ENCODE peak calls at places on chromosome 17, in four cellular contexts. One of them, this sample, is unnamed.

GRCh38 chr17:37797206-37797605 is 52.3 kb upstream of the HNF1B start:
- DNase-seq in lower leg skin: no peak
- DNase-seq in BE2C: no peak
- DNase-seq in uterus: no peak
- DNase-seq in this sample: no peak

GRCh38 chr17:37177234-37177633 is 198.6 kb upstream of the C17orf78 start:
- DNase-seq in lower leg skin: no peak
- DNase-seq in uterus: no peak
- DNase-seq in BE2C: no peak
- DNase-seq in this sample: no peak

GRCh38 chr17:77233635-77234334 is 93.0 kb downstream of the SEC14L1 start:
- DNase-seq in uterus: peak
- DNase-seq in BE2C: peak
- DNase-seq in lower leg skin: no peak
- DNase-seq in this sample: no peak

GRCh38 chr17:4833941-4834501 is 881 bp downstream of the MINK1 start:
- DNase-seq in lower leg skin: no peak
- DNase-seq in uterus: no peak
- DNase-seq in BE2C: no peak
- DNase-seq in this sample: no peak

GRCh38 chr17:79433396-79433795 is 177.5 kb downstream of the RBFOX3 start:
- DNase-seq in lower leg skin: no peak
- DNase-seq in uterus: no peak
- DNase-seq in BE2C: no peak
- DNase-seq in this sample: no peak

GRCh38 chr17:37458805-37459204 is 30.9 kb upstream of the DUSP14 start:
- DNase-seq in lower leg skin: no peak
- DNase-seq in uterus: no peak
- DNase-seq in BE2C: no peak
- DNase-seq in this sample: no peak

GRCh38 chr17:59372138-59372751 is 40.8 kb downstream of the YPEL2 start:
- DNase-seq in lower leg skin: peak
- DNase-seq in BE2C: no peak
- DNase-seq in uterus: peak
- DNase-seq in this sample: no peak

GRCh38 chr17:20206591-20206990 is 197.4 kb downstream of the SPECC1 start:
- DNase-seq in BE2C: no peak
- DNase-seq in uterus: no peak
- DNase-seq in lower leg skin: no peak
- DNase-seq in this sample: no peak

GRCh38 chr17:27778193-27778592 is 22.1 kb downstream of the NOS2 start:
- DNase-seq in lower leg skin: no peak
- DNase-seq in uterus: no peak
- DNase-seq in BE2C: no peak
- DNase-seq in this sample: peak

GRCh38 chr17:37131064-37131463 is 182.3 kb downstream of the AATF start:
- DNase-seq in lower leg skin: no peak
- DNase-seq in uterus: no peak
- DNase-seq in BE2C: no peak
- DNase-seq in this sample: no peak

GRCh38 chr17:77962349-77962748 is 3.8 kb downstream of the TNRC6C start:
- DNase-seq in BE2C: no peak
- DNase-seq in lower leg skin: no peak
- DNase-seq in uterus: no peak
- DNase-seq in this sample: no peak

GRCh38 chr17:75694536-75694935 is 26.7 kb upstream of the ITGB4 start:
- DNase-seq in uterus: no peak
- DNase-seq in BE2C: no peak
- DNase-seq in lower leg skin: no peak
- DNase-seq in this sample: no peak

GRCh38 chr17:80261159-80261894 is 675 bp downstream of the RNF213 start:
- DNase-seq in BE2C: peak
- DNase-seq in uterus: peak
- DNase-seq in lower leg skin: peak
- DNase-seq in this sample: no peak

GRCh38 chr17:64384253-64385186 is 6.1 kb downstream of the PECAM1 start:
- DNase-seq in BE2C: no peak
- DNase-seq in lower leg skin: no peak
- DNase-seq in uterus: no peak
- DNase-seq in this sample: peak

GRCh38 chr17:76026714-76027158 is 370 bp downstream of the EVPL start:
- DNase-seq in BE2C: no peak
- DNase-seq in uterus: no peak
- DNase-seq in lower leg skin: no peak
- DNase-seq in this sample: no peak

GRCh38 chr17:46128453-46128852 is 64.8 kb downstream of the KANSL1 start:
- DNase-seq in lower leg skin: no peak
- DNase-seq in uterus: no peak
- DNase-seq in BE2C: no peak
- DNase-seq in this sample: no peak

GRCh38 chr17:55056530-55056929 is 88.0 kb downstream of the STXBP4 start:
- DNase-seq in lower leg skin: no peak
- DNase-seq in BE2C: peak
- DNase-seq in uterus: no peak
- DNase-seq in this sample: peak

GRCh38 chr17:20271016-20271610 is 196.2 kb downstream of the LGALS9B start:
- DNase-seq in lower leg skin: no peak
- DNase-seq in BE2C: no peak
- DNase-seq in uterus: no peak
- DNase-seq in this sample: no peak

GRCh38 chr17:596763-597644 is 117.6 kb downstream of the VPS53 start:
- DNase-seq in BE2C: no peak
- DNase-seq in lower leg skin: no peak
- DNase-seq in uterus: no peak
- DNase-seq in this sample: no peak

GRCh38 chr17:75619506-75620431 is 13.5 kb upstream of the SMIM5 start:
- DNase-seq in uterus: no peak
- DNase-seq in lower leg skin: no peak
- DNase-seq in BE2C: peak
- DNase-seq in this sample: no peak

GRCh38 chr17:74429604-74430384 is 2.1 kb upstream of the GPRC5C start:
- DNase-seq in BE2C: no peak
- DNase-seq in uterus: no peak
- DNase-seq in lower leg skin: peak
- DNase-seq in this sample: no peak

GRCh38 chr17:58468944-58469343 is 19.3 kb downstream of the HSF5 start:
- DNase-seq in uterus: no peak
- DNase-seq in BE2C: no peak
- DNase-seq in lower leg skin: no peak
- DNase-seq in this sample: no peak

GRCh38 chr17:33258291-33258690 is 34.8 kb downstream of the ASIC2 start:
- DNase-seq in BE2C: no peak
- DNase-seq in uterus: no peak
- DNase-seq in lower leg skin: no peak
- DNase-seq in this sample: no peak

GRCh38 chr17:80822700-80823410 is 168.8 kb upstream of the CHMP6 start:
- DNase-seq in lower leg skin: no peak
- DNase-seq in uterus: peak
- DNase-seq in BE2C: no peak
- DNase-seq in this sample: no peak

GRCh38 chr17:19935169-19935568 is 42.5 kb downstream of the AKAP10 start:
- DNase-seq in BE2C: no peak
- DNase-seq in uterus: no peak
- DNase-seq in lower leg skin: no peak
- DNase-seq in this sample: no peak

GRCh38 chr17:21304091-21304490 is 19.6 kb downstream of the MAP2K3 start:
- DNase-seq in uterus: no peak
- DNase-seq in BE2C: no peak
- DNase-seq in lower leg skin: no peak
- DNase-seq in this sample: no peak

GRCh38 chr17:57995076-57995956 is 7.3 kb upstream of the VEZF1 start:
- DNase-seq in BE2C: peak
- DNase-seq in uterus: peak
- DNase-seq in lower leg skin: peak
- DNase-seq in this sample: peak

GRCh38 chr17:30975042-30975820 is 4.4 kb downstream of the RNF135 start:
- DNase-seq in uterus: no peak
- DNase-seq in BE2C: no peak
- DNase-seq in lower leg skin: no peak
- DNase-seq in this sample: no peak

GRCh38 chr17:80992077-80992947 is 671 bp downstream of the CHMP6 start:
- DNase-seq in BE2C: no peak
- DNase-seq in lower leg skin: no peak
- DNase-seq in uterus: no peak
- DNase-seq in this sample: no peak

GRCh38 chr17:62675260-62675659 is 47.8 kb downstream of the MRC2 start:
- DNase-seq in BE2C: no peak
- DNase-seq in lower leg skin: no peak
- DNase-seq in uterus: peak
- DNase-seq in this sample: no peak

GRCh38 chr17:1714980-1715802 is 5.0 kb upstream of the TLCD2 start:
- DNase-seq in lower leg skin: peak
- DNase-seq in uterus: peak
- DNase-seq in BE2C: peak
- DNase-seq in this sample: peak

GRCh38 chr17:21280081-21280518 is 4.4 kb upstream of the MAP2K3 start:
- DNase-seq in uterus: peak
- DNase-seq in lower leg skin: peak
- DNase-seq in BE2C: peak
- DNase-seq in this sample: peak

GRCh38 chr17:17712268-17712924 is 31.1 kb downstream of the RAI1 start:
- DNase-seq in lower leg skin: no peak
- DNase-seq in BE2C: no peak
- DNase-seq in uterus: no peak
- DNase-seq in this sample: no peak

GRCh38 chr17:57009737-57010445 is 32.0 kb downstream of the SCPEP1 start:
- DNase-seq in lower leg skin: peak
- DNase-seq in BE2C: peak
- DNase-seq in uterus: peak
- DNase-seq in this sample: no peak

GRCh38 chr17:53719229-53719628 is 103.5 kb upstream of the KIF2B start:
- DNase-seq in BE2C: peak
- DNase-seq in uterus: no peak
- DNase-seq in lower leg skin: no peak
- DNase-seq in this sample: no peak

GRCh38 chr17:14840616-14841231 is 424.4 kb downstream of the PMP22 start:
- DNase-seq in BE2C: no peak
- DNase-seq in uterus: no peak
- DNase-seq in lower leg skin: no peak
- DNase-seq in this sample: peak

DNA sequence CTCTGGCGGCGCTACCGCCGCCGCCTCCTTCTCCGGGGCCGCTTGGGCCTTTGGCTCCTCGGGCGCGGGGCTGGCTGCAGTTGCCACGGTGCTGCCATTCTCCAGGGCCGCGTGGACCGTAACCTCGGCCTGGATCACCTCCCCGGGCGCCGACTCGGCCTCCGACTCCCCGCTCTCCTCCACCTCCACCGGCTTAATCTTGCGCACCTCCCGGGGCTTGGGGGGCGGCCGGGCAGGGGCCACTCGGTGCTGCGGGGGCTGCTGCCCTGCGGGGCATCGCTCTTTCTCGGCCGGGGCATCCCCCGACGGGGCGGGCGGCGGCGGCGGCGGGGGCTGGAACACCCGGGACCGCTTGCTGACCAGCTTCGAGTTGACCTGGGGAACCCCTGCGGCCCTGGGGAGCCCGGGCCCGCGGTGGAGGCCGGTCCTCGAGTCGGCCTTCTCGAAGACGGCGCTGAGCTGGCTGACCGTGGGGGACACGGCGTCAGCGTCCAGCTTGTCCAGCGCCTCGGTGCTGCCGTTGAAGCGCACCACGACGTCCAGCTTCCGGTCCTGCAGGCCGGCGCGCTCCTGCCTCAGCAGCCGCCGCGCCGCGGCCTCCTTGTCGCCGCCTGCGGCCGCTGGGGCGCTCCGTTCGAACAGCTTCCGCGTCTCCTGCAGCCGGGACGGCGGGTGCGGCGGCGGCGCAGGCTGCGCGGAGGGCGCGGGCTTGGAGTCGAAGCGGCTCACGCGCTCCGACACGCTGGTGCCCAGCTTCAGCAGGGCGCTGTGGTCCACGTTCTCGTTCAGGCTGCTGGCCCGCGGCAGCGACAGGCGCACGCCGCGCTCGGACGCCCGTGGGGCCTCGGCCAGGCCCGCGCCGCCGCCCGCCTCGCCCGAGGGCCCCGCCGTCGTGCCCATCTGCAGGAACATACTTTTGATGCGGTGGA is 788 bp downstream of the PPP1R9B start:
- DNase-seq in BE2C: peak
- DNase-seq in lower leg skin: no peak
- DNase-seq in uterus: peak
- DNase-seq in this sample: no peak
- TF ChIP-seq CTCF in BE2C: no peak
- TF ChIP-seq CTCF in lower leg skin: no peak
- TF ChIP-seq CTCF in uterus: peak
- TF ChIP-seq CTCF in this sample: peak

GRCh38 chr17:49972486-49973270 is 3.7 kb downstream of the DLX4 start:
- DNase-seq in uterus: no peak
- DNase-seq in BE2C: no peak
- DNase-seq in lower leg skin: no peak
- DNase-seq in this sample: no peak
- H3K4me3 ChIP-seq in uterus: no peak
- H3K4me3 ChIP-seq in BE2C: no peak
- H3K4me3 ChIP-seq in lower leg skin: no peak
- H3K4me3 ChIP-seq in this sample: no peak

DNA sequence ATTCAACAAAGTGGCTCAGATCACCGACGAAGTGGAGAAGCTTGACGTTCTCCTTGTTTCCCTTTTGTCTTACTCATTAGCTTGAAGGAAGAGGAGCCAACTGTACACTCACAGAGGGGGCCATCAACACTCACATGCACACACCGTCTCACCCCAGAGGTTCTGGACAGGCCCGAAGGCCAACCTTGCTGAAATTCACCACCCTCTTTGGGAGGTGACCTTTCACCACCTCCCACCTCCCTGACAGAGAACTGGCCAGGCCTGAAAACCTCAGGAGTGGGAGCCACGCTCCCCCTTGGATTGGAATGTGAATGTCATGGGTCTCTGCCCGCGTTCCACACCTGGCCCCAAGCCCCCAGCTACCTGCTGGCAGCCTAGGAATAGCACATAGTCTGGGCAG is 2.0 kb downstream of the DCXR start:
- DNase-seq in uterus: no peak
- DNase-seq in lower leg skin: no peak
- DNase-seq in BE2C: no peak
- DNase-seq in this sample: no peak
- TF ChIP-seq CTCF in uterus: no peak
- TF ChIP-seq CTCF in lower leg skin: no peak
- TF ChIP-seq CTCF in BE2C: no peak
- TF ChIP-seq CTCF in this sample: no peak

DNA sequence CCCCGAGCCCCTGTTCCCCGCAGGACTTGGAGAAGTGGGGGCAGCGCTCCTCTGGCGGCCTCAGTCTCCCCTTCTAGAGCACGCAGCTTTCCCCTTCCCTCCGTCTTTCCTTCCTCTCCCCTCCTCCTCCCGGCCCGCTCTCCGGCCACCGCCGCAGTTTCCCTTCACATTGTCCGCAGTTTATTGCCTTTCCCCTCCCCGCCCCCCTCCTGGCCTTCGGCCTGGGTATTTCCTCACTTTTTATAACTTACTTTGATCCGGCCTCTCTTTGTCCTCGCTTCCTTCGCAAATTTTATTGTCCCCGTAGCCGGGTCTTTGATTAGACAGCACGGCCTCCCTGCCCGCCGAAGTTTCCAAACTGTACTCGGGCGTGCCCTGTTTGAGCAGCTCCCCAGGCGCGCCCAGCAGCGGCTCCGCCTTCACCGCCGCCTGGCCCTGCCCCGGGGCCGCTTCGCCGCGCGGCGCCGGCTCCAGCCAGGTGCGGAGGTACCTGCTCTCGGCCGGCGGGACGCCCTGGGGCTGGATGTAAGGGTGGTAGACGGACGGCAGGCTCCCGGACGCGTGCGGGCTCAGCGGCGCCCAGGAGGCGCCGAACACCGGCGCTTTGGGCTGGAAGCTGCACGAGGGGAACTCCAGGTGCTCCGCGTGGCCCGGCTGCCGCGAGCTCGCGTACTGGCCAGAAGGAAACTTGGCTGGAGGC is 506 bp downstream of the HOXB9 start:
- DNase-seq in uterus: no peak
- DNase-seq in BE2C: no peak
- DNase-seq in lower leg skin: no peak
- DNase-seq in this sample: no peak
- H3K4me3 ChIP-seq in uterus: peak
- H3K4me3 ChIP-seq in BE2C: no peak
- H3K4me3 ChIP-seq in lower leg skin: peak
- H3K4me3 ChIP-seq in this sample: no peak